ENCODE peak calls at places on chromosomes 13 and 19, in eight cellular contexts. Y is A549; X is PC-3; W is AG10803; S is activated CD4-positive, CD25-positive, alpha-beta regulatory T cell treated with anti-CD3 and anti-CD28 coated beads, Interleukin-2, amount 50 U/mL, for 16 hours; D is breast epithelium; H is SK-MEL-5; B is NCI-H774. M is an unnamed sample.

GRCh38 chr19:5339950-5340636 is 519 bp downstream of the PTPRS start:
- DNase-seq in S (no peak), Y (peak; percentile 46), H (peak; percentile 8), X (peak; percentile 30), W (no peak), D (no peak), B (no peak), M (no peak)

GRCh38 chr13:43865892-43866291 is 13.6 kb downstream of the CCDC122 start:
- DNase-seq in H (no peak), X (peak; percentile 60), D (no peak), Y (no peak), W (peak; percentile 74), S (no peak), B (no peak), M (peak; percentile 21)

GRCh38 chr13:62092536-62092935 is 676.9 kb upstream of the PCDH20 start:
- DNase-seq in S (no peak), D (no peak), X (no peak), H (no peak), B (no peak), Y (no peak), W (no peak), M (no peak)

GRCh38 chr13:48896312-48896711 is 79.4 kb upstream of the FNDC3A start:
- DNase-seq in X (peak; percentile 55), D (no peak), H (no peak), S (no peak), Y (no peak), W (peak; percentile 15), B (no peak), M (peak; percentile 15)

GRCh38 chr13:30052127-30052526 is 201.7 kb upstream of the UBL3 start:
- DNase-seq in Y (no peak), S (no peak), X (no peak), B (no peak), D (no peak), W (no peak), H (no peak), M (no peak)

GRCh38 chr13:24997367-24997967 is 98.5 kb upstream of the PABPC3 start:
- DNase-seq in H (peak; percentile 65), W (peak; percentile 28), X (peak; percentile 64), S (no peak), B (no peak), D (no peak), Y (peak; percentile 11), M (peak; percentile 40)

GRCh38 chr19:47247308-47247990 is 8.9 kb upstream of the CCDC9 start:
- DNase-seq in Y (peak; percentile 73), W (peak; percentile 79), B (peak; percentile 51), X (peak; percentile 74), H (peak; percentile 74), S (peak; percentile 67), D (peak; percentile 82), M (peak; percentile 60)

GRCh38 chr19:55300821-55301458 is 17.1 kb downstream of the BRSK1 start:
- DNase-seq in Y (no peak), D (no peak), W (no peak), H (no peak), B (no peak), S (no peak), X (no peak), M (no peak)

GRCh38 chr13:42048323-42048624 is 174 bp upstream of the DGKH start:
- DNase-seq in H (no peak), B (no peak), X (no peak), Y (no peak), W (no peak), D (no peak), S (no peak), M (no peak)

GRCh38 chr13:30805132-30805537 is 69.8 kb downstream of the ALOX5AP start:
- DNase-seq in S (no peak), W (no peak), X (no peak), B (no peak), Y (no peak), D (no peak), H (no peak), M (peak; percentile 27)

GRCh38 chr13:75685239-75685697 is 49.1 kb downstream of the LMO7 start:
- DNase-seq in B (peak; percentile 60), H (peak; percentile 40), D (no peak), W (peak; percentile 89), S (no peak), X (peak; percentile 71), Y (no peak), M (peak; percentile 31)

GRCh38 chr19:23943411-23943810 is 28.7 kb downstream of the ZNF726 start:
- DNase-seq in B (no peak), D (no peak), S (no peak), W (no peak), Y (no peak), X (no peak), H (no peak), M (no peak)

GRCh38 chr19:3336680-3337523 is 29.5 kb upstream of the NFIC start:
- DNase-seq in W (peak; percentile 60), X (no peak), S (no peak), D (peak; percentile 97), H (no peak), Y (no peak), B (peak; percentile 84), M (no peak)

GRCh38 chr13:42875448-42876269 is 94.3 kb downstream of the FAM216B start:
- DNase-seq in Y (no peak), S (no peak), H (peak; percentile 82), D (no peak), W (no peak), X (no peak), B (no peak), M (peak; percentile 40)

GRCh38 chr19:19342086-19343015 is 21.7 kb downstream of the MAU2 start:
- DNase-seq in D (peak; percentile 58), H (peak; percentile 70), X (peak; percentile 64), S (no peak), W (peak; percentile 48), B (no peak), Y (peak; percentile 76), M (peak; percentile 68)

GRCh38 chr19:58098682-58098998 is 609 bp upstream of the ZSCAN18 start:
- DNase-seq in H (no peak), X (no peak), Y (no peak), W (no peak), B (no peak), S (no peak), D (no peak), M (no peak)

GRCh38 chr19:18158471-18158870 is 5.5 kb downstream of the PIK3R2 start:
- DNase-seq in W (no peak), B (no peak), H (no peak), X (no peak), Y (no peak), D (no peak), S (no peak), M (no peak)

GRCh38 chr19:3135961-3136683 is at the start of gene GNA15:
- DNase-seq in W (no peak), X (no peak), H (no peak), S (no peak), Y (no peak), D (peak; percentile 70), B (no peak), M (no peak)

GRCh38 chr13:39035799-39036198 is 2.1 kb downstream of the PROSER1 start:
- DNase-seq in B (no peak), D (no peak), Y (no peak), X (no peak), W (no peak), S (no peak), H (no peak), M (no peak)

GRCh38 chr13:59623516-59623915 is 540.2 kb downstream of the DIAPH3 start:
- DNase-seq in Y (no peak), W (no peak), D (no peak), B (no peak), H (no peak), S (no peak), X (no peak), M (no peak)

GRCh38 chr13:90498816-90499215 is 848.7 kb upstream of the MIR17HG start:
- DNase-seq in S (no peak), B (no peak), W (no peak), D (no peak), H (no peak), X (no peak), Y (no peak), M (no peak)

GRCh38 chr19:55622242-55622969 is 2.0 kb downstream of the ZNF784 start:
- DNase-seq in D (no peak), W (no peak), H (no peak), S (no peak), B (no peak), X (no peak), Y (no peak), M (no peak)

GRCh38 chr13:108306768-108307332 is 37.3 kb downstream of the TNFSF13B start:
- DNase-seq in X (no peak), W (no peak), S (no peak), Y (no peak), B (no peak), H (peak; percentile 87), D (no peak), M (peak; percentile 80)

GRCh38 chr13:40549500-40550094 is 116.8 kb downstream of the FOXO1 start:
- DNase-seq in X (no peak), Y (no peak), S (no peak), W (peak; percentile 80), D (no peak), H (no peak), B (no peak), M (no peak)

GRCh38 chr19:34962281-34962944 is 1.6 kb downstream of the ZNF792 start:
- DNase-seq in X (peak; percentile 70), W (no peak), B (no peak), H (no peak), S (no peak), D (no peak), Y (no peak), M (no peak)

GRCh38 chr19:31908486-31909255 is 436.7 kb upstream of the ZNF507 start:
- DNase-seq in S (no peak), Y (no peak), W (no peak), X (no peak), D (no peak), H (no peak), B (no peak), M (no peak)

GRCh38 chr13:40624338-40624737 is 42.1 kb downstream of the FOXO1 start:
- DNase-seq in S (no peak), W (peak; percentile 30), B (no peak), X (no peak), Y (no peak), H (no peak), D (no peak), M (no peak)

GRCh38 chr19:48920949-48921348 is 12.6 kb upstream of the DHDH start:
- DNase-seq in Y (no peak), H (no peak), B (no peak), S (no peak), W (no peak), X (no peak), D (no peak), M (no peak)

GRCh38 chr19:43594710-43595604 is 977 bp downstream of the IRGQ start:
- DNase-seq in H (peak; percentile 53), S (peak; percentile 31), B (peak; percentile 54), D (no peak), W (peak; percentile 51), Y (no peak), X (peak; percentile 70), M (peak; percentile 38)

GRCh38 chr19:2663920-2664571 is 38.4 kb downstream of the GNG7 start:
- DNase-seq in X (no peak), S (no peak), Y (no peak), B (no peak), D (no peak), H (no peak), W (no peak), M (no peak)

GRCh38 chr19:51702754-51703654 is 9.9 kb downstream of the SPACA6 start:
- DNase-seq in D (peak; percentile 66), W (no peak), Y (no peak), S (no peak), B (peak; percentile 50), H (no peak), X (no peak), M (no peak)

GRCh38 chr19:8456064-8456463 is 11.3 kb downstream of the HNRNPM start:
- DNase-seq in S (no peak), D (no peak), Y (peak; percentile 22), X (no peak), B (no peak), H (peak; percentile 8), W (no peak), M (no peak)

GRCh38 chr19:42250666-42251531 is 4.0 kb downstream of the ERF start:
- DNase-seq in B (no peak), S (no peak), Y (no peak), H (no peak), X (no peak), W (peak; percentile 56), D (no peak), M (no peak)